ENCODE peak calls at places on chromosomes 13 and 19, in six cellular contexts. One of them, this sample, is unnamed.

GRCh38 chr19:28999733-29000433 is 213.1 kb downstream of the UQCRFS1 start:
- DNase-seq in stimulated activated CD8-positive, alpha-beta memory T cell treated with anti-CD3 and anti-CD28 coated beads, Interleukin-7, amount 100 ng/mL, for 48 hours: no peak
- DNase-seq in MG63: no peak
- DNase-seq in activated CD4-positive, CD25-positive, alpha-beta regulatory T cell: no peak
- DNase-seq in kidney tubule cell: no peak
- DNase-seq in stomach: no peak
- DNase-seq in this sample: no peak

GRCh38 chr13:91576590-91576989 is 178.2 kb downstream of the GPC5 start:
- DNase-seq in activated CD4-positive, CD25-positive, alpha-beta regulatory T cell: no peak
- DNase-seq in MG63: no peak
- DNase-seq in stimulated activated CD8-positive, alpha-beta memory T cell treated with anti-CD3 and anti-CD28 coated beads, Interleukin-7, amount 100 ng/mL, for 48 hours: no peak
- DNase-seq in kidney tubule cell: no peak
- DNase-seq in stomach: no peak
- DNase-seq in this sample: no peak

GRCh38 chr13:98447881-98448641 is 128.8 kb downstream of the STK24 start:
- DNase-seq in stimulated activated CD8-positive, alpha-beta memory T cell treated with anti-CD3 and anti-CD28 coated beads, Interleukin-7, amount 100 ng/mL, for 48 hours: no peak
- DNase-seq in stomach: no peak
- DNase-seq in MG63: no peak
- DNase-seq in kidney tubule cell: no peak
- DNase-seq in activated CD4-positive, CD25-positive, alpha-beta regulatory T cell: no peak
- DNase-seq in this sample: no peak

GRCh38 chr19:3012522-3013260 is 16.4 kb downstream of the TLE2 start:
- DNase-seq in stomach: no peak
- DNase-seq in MG63: no peak
- DNase-seq in stimulated activated CD8-positive, alpha-beta memory T cell treated with anti-CD3 and anti-CD28 coated beads, Interleukin-7, amount 100 ng/mL, for 48 hours: no peak
- DNase-seq in kidney tubule cell: no peak
- DNase-seq in activated CD4-positive, CD25-positive, alpha-beta regulatory T cell: no peak
- DNase-seq in this sample: no peak

GRCh38 chr19:35712910-35713845 is 4.6 kb upstream of the KMT2B start:
- DNase-seq in activated CD4-positive, CD25-positive, alpha-beta regulatory T cell: peak
- DNase-seq in MG63: no peak
- DNase-seq in kidney tubule cell: no peak
- DNase-seq in stimulated activated CD8-positive, alpha-beta memory T cell treated with anti-CD3 and anti-CD28 coated beads, Interleukin-7, amount 100 ng/mL, for 48 hours: peak
- DNase-seq in stomach: no peak
- DNase-seq in this sample: no peak

GRCh38 chr19:15253513-15253912 is 21.3 kb upstream of the EPHX3 start:
- DNase-seq in kidney tubule cell: no peak
- DNase-seq in stimulated activated CD8-positive, alpha-beta memory T cell treated with anti-CD3 and anti-CD28 coated beads, Interleukin-7, amount 100 ng/mL, for 48 hours: no peak
- DNase-seq in MG63: no peak
- DNase-seq in stomach: no peak
- DNase-seq in activated CD4-positive, CD25-positive, alpha-beta regulatory T cell: no peak
- DNase-seq in this sample: no peak

GRCh38 chr13:81745391-81745790 is 1404.5 kb upstream of the SPRY2 start:
- DNase-seq in activated CD4-positive, CD25-positive, alpha-beta regulatory T cell: no peak
- DNase-seq in stimulated activated CD8-positive, alpha-beta memory T cell treated with anti-CD3 and anti-CD28 coated beads, Interleukin-7, amount 100 ng/mL, for 48 hours: no peak
- DNase-seq in kidney tubule cell: no peak
- DNase-seq in stomach: no peak
- DNase-seq in MG63: no peak
- DNase-seq in this sample: no peak

GRCh38 chr13:95137096-95137495 is 164.2 kb downstream of the ABCC4 start:
- DNase-seq in stimulated activated CD8-positive, alpha-beta memory T cell treated with anti-CD3 and anti-CD28 coated beads, Interleukin-7, amount 100 ng/mL, for 48 hours: no peak
- DNase-seq in activated CD4-positive, CD25-positive, alpha-beta regulatory T cell: no peak
- DNase-seq in kidney tubule cell: peak
- DNase-seq in MG63: no peak
- DNase-seq in stomach: no peak
- DNase-seq in this sample: no peak

GRCh38 chr13:110520431-110521295 is 40.9 kb downstream of the RAB20 start:
- DNase-seq in kidney tubule cell: peak
- DNase-seq in stimulated activated CD8-positive, alpha-beta memory T cell treated with anti-CD3 and anti-CD28 coated beads, Interleukin-7, amount 100 ng/mL, for 48 hours: no peak
- DNase-seq in activated CD4-positive, CD25-positive, alpha-beta regulatory T cell: no peak
- DNase-seq in stomach: peak
- DNase-seq in MG63: peak
- DNase-seq in this sample: no peak

GRCh38 chr19:39692822-39693221 is 11.5 kb upstream of the LGALS14 start:
- DNase-seq in MG63: no peak
- DNase-seq in stimulated activated CD8-positive, alpha-beta memory T cell treated with anti-CD3 and anti-CD28 coated beads, Interleukin-7, amount 100 ng/mL, for 48 hours: no peak
- DNase-seq in kidney tubule cell: no peak
- DNase-seq in stomach: no peak
- DNase-seq in activated CD4-positive, CD25-positive, alpha-beta regulatory T cell: no peak
- DNase-seq in this sample: no peak